ENCODE peak calls at places on chromosomes 3 and 15, in seven cellular contexts. One of them, this sample, is unnamed.
A peak's percentile ranks its signal among the peaks of the same experiment; 100 is the strongest.

GRCh38 chr3:123444744-123445143 is 4.1 kb downstream of the ADCY5 start:
- DNase-seq in CD4-positive, CD25-positive, alpha-beta regulatory T cell: no peak
- DNase-seq in cardiac muscle cell: no peak
- DNase-seq in body of pancreas: no peak
- DNase-seq in colonic mucosa: no peak
- DNase-seq in CD8-positive, alpha-beta T cell: no peak
- DNase-seq in A549: no peak
- DNase-seq in this sample: no peak

GRCh38 chr15:40150163-40150925 is 10.5 kb upstream of the BUB1B start:
- DNase-seq in A549: no peak
- DNase-seq in body of pancreas: peak; percentile 53
- DNase-seq in CD4-positive, CD25-positive, alpha-beta regulatory T cell: no peak
- DNase-seq in CD8-positive, alpha-beta T cell: no peak
- DNase-seq in cardiac muscle cell: no peak
- DNase-seq in colonic mucosa: no peak
- DNase-seq in this sample: no peak

GRCh38 chr15:27220199-27220598 is 249.2 kb downstream of the GABRG3 start:
- DNase-seq in body of pancreas: no peak
- DNase-seq in A549: no peak
- DNase-seq in CD8-positive, alpha-beta T cell: no peak
- DNase-seq in colonic mucosa: no peak
- DNase-seq in CD4-positive, CD25-positive, alpha-beta regulatory T cell: no peak
- DNase-seq in cardiac muscle cell: no peak
- DNase-seq in this sample: no peak

GRCh38 chr3:8767667-8768363 is 1.6 kb downstream of the OXTR start:
- DNase-seq in A549: no peak
- DNase-seq in cardiac muscle cell: peak; percentile 42
- DNase-seq in CD4-positive, CD25-positive, alpha-beta regulatory T cell: no peak
- DNase-seq in body of pancreas: peak; percentile 51
- DNase-seq in CD8-positive, alpha-beta T cell: no peak
- DNase-seq in colonic mucosa: peak; percentile 45
- DNase-seq in this sample: peak; percentile 50

GRCh38 chr15:40436116-40436891 is 4.4 kb upstream of the BAHD1 start:
- DNase-seq in colonic mucosa: peak; percentile 78
- DNase-seq in cardiac muscle cell: no peak
- DNase-seq in CD4-positive, CD25-positive, alpha-beta regulatory T cell: no peak
- DNase-seq in A549: no peak
- DNase-seq in CD8-positive, alpha-beta T cell: no peak
- DNase-seq in body of pancreas: peak; percentile 54
- DNase-seq in this sample: peak; percentile 36

GRCh38 chr3:53085476-53085875 is 39.6 kb upstream of the SFMBT1 start:
- DNase-seq in A549: no peak
- DNase-seq in CD8-positive, alpha-beta T cell: no peak
- DNase-seq in cardiac muscle cell: no peak
- DNase-seq in colonic mucosa: no peak
- DNase-seq in CD4-positive, CD25-positive, alpha-beta regulatory T cell: no peak
- DNase-seq in body of pancreas: no peak
- DNase-seq in this sample: no peak

GRCh38 chr3:188817103-188817919 is 354.5 kb upstream of the TPRG1 start:
- DNase-seq in CD8-positive, alpha-beta T cell: no peak
- DNase-seq in CD4-positive, CD25-positive, alpha-beta regulatory T cell: no peak
- DNase-seq in A549: no peak
- DNase-seq in colonic mucosa: no peak
- DNase-seq in body of pancreas: no peak
- DNase-seq in cardiac muscle cell: peak; percentile 36
- DNase-seq in this sample: no peak

GRCh38 chr15:40081691-40082194 is 26.9 kb downstream of the BMF start:
- DNase-seq in A549: no peak
- DNase-seq in cardiac muscle cell: peak; percentile 86
- DNase-seq in CD4-positive, CD25-positive, alpha-beta regulatory T cell: no peak
- DNase-seq in CD8-positive, alpha-beta T cell: no peak
- DNase-seq in body of pancreas: peak; percentile 86
- DNase-seq in colonic mucosa: peak; percentile 80
- DNase-seq in this sample: peak; percentile 69

GRCh38 chr3:112686360-112686759 is 45.4 kb upstream of the CCDC80 start:
- DNase-seq in CD4-positive, CD25-positive, alpha-beta regulatory T cell: no peak
- DNase-seq in CD8-positive, alpha-beta T cell: no peak
- DNase-seq in body of pancreas: no peak
- DNase-seq in cardiac muscle cell: no peak
- DNase-seq in colonic mucosa: no peak
- DNase-seq in A549: no peak
- DNase-seq in this sample: no peak

GRCh38 chr3:187139126-187139894 is at the start of gene RPL39L:
- DNase-seq in colonic mucosa: peak; percentile 88
- DNase-seq in CD8-positive, alpha-beta T cell: peak; percentile 93
- DNase-seq in body of pancreas: peak; percentile 65
- DNase-seq in A549: peak; percentile 86
- DNase-seq in CD4-positive, CD25-positive, alpha-beta regulatory T cell: peak; percentile 93
- DNase-seq in cardiac muscle cell: peak; percentile 91
- DNase-seq in this sample: peak; percentile 79

GRCh38 chr3:148861277-148861869 is 3.7 kb upstream of the CPA3 start:
- DNase-seq in body of pancreas: no peak
- DNase-seq in colonic mucosa: no peak
- DNase-seq in A549: peak; percentile 29
- DNase-seq in cardiac muscle cell: peak; percentile 42
- DNase-seq in CD8-positive, alpha-beta T cell: no peak
- DNase-seq in CD4-positive, CD25-positive, alpha-beta regulatory T cell: peak; percentile 24
- DNase-seq in this sample: peak; percentile 66

GRCh38 chr3:174122411-174122810 is 724.9 kb downstream of the NLGN1 start:
- DNase-seq in CD4-positive, CD25-positive, alpha-beta regulatory T cell: no peak
- DNase-seq in A549: no peak
- DNase-seq in colonic mucosa: no peak
- DNase-seq in cardiac muscle cell: no peak
- DNase-seq in CD8-positive, alpha-beta T cell: no peak
- DNase-seq in body of pancreas: no peak
- DNase-seq in this sample: no peak

GRCh38 chr3:153626158-153626557 is 464.1 kb downstream of the RAP2B start:
- DNase-seq in cardiac muscle cell: no peak
- DNase-seq in A549: no peak
- DNase-seq in CD4-positive, CD25-positive, alpha-beta regulatory T cell: no peak
- DNase-seq in colonic mucosa: no peak
- DNase-seq in CD8-positive, alpha-beta T cell: no peak
- DNase-seq in body of pancreas: no peak
- DNase-seq in this sample: no peak

GRCh38 chr3:141373768-141374526 is 5.6 kb downstream of the ZBTB38 start:
- DNase-seq in colonic mucosa: no peak
- DNase-seq in CD8-positive, alpha-beta T cell: no peak
- DNase-seq in body of pancreas: no peak
- DNase-seq in CD4-positive, CD25-positive, alpha-beta regulatory T cell: no peak
- DNase-seq in cardiac muscle cell: no peak
- DNase-seq in A549: peak; percentile 62
- DNase-seq in this sample: no peak

GRCh38 chr3:16106050-16106449 is 68.4 kb upstream of the GALNT15 start:
- DNase-seq in body of pancreas: no peak
- DNase-seq in CD8-positive, alpha-beta T cell: no peak
- DNase-seq in colonic mucosa: no peak
- DNase-seq in cardiac muscle cell: no peak
- DNase-seq in A549: no peak
- DNase-seq in CD4-positive, CD25-positive, alpha-beta regulatory T cell: no peak
- DNase-seq in this sample: no peak

GRCh38 chr15:37086120-37086519 is 14.2 kb downstream of the MEIS2 start:
- DNase-seq in cardiac muscle cell: no peak
- DNase-seq in CD4-positive, CD25-positive, alpha-beta regulatory T cell: no peak
- DNase-seq in CD8-positive, alpha-beta T cell: no peak
- DNase-seq in colonic mucosa: no peak
- DNase-seq in A549: no peak
- DNase-seq in body of pancreas: no peak
- DNase-seq in this sample: no peak

GRCh38 chr3:45480218-45480617 is 91.8 kb downstream of the LARS2 start:
- DNase-seq in cardiac muscle cell: no peak
- DNase-seq in CD4-positive, CD25-positive, alpha-beta regulatory T cell: no peak
- DNase-seq in body of pancreas: no peak
- DNase-seq in CD8-positive, alpha-beta T cell: no peak
- DNase-seq in A549: no peak
- DNase-seq in colonic mucosa: peak; percentile 53
- DNase-seq in this sample: peak; percentile 56

GRCh38 chr3:48460517-48460902 is 14.0 kb downstream of the ATRIP start:
- DNase-seq in body of pancreas: no peak
- DNase-seq in colonic mucosa: no peak
- DNase-seq in A549: no peak
- DNase-seq in CD8-positive, alpha-beta T cell: no peak
- DNase-seq in cardiac muscle cell: no peak
- DNase-seq in CD4-positive, CD25-positive, alpha-beta regulatory T cell: no peak
- DNase-seq in this sample: no peak

GRCh38 chr3:190618349-190619030 is 104.6 kb downstream of the IL1RAP start:
- DNase-seq in body of pancreas: no peak
- DNase-seq in CD8-positive, alpha-beta T cell: no peak
- DNase-seq in colonic mucosa: no peak
- DNase-seq in CD4-positive, CD25-positive, alpha-beta regulatory T cell: no peak
- DNase-seq in A549: no peak
- DNase-seq in cardiac muscle cell: no peak
- DNase-seq in this sample: no peak

GRCh38 chr15:29805043-29805707 is 17.1 kb downstream of the TJP1 start:
- DNase-seq in CD4-positive, CD25-positive, alpha-beta regulatory T cell: no peak
- DNase-seq in CD8-positive, alpha-beta T cell: no peak
- DNase-seq in body of pancreas: no peak
- DNase-seq in colonic mucosa: peak; percentile 32
- DNase-seq in A549: no peak
- DNase-seq in cardiac muscle cell: no peak
- DNase-seq in this sample: no peak

GRCh38 chr15:29799859-29800258 is 22.4 kb downstream of the TJP1 start:
- DNase-seq in cardiac muscle cell: no peak
- DNase-seq in CD4-positive, CD25-positive, alpha-beta regulatory T cell: no peak
- DNase-seq in A549: no peak
- DNase-seq in body of pancreas: no peak
- DNase-seq in CD8-positive, alpha-beta T cell: no peak
- DNase-seq in colonic mucosa: no peak
- DNase-seq in this sample: no peak

GRCh38 chr15:29805708-29806104 is 16.6 kb downstream of the TJP1 start:
- DNase-seq in CD8-positive, alpha-beta T cell: no peak
- DNase-seq in cardiac muscle cell: no peak
- DNase-seq in body of pancreas: no peak
- DNase-seq in CD4-positive, CD25-positive, alpha-beta regulatory T cell: no peak
- DNase-seq in A549: no peak
- DNase-seq in colonic mucosa: no peak
- DNase-seq in this sample: no peak

GRCh38 chr15:29800441-29801366 is 21.6 kb downstream of the TJP1 start:
- DNase-seq in cardiac muscle cell: no peak
- DNase-seq in CD4-positive, CD25-positive, alpha-beta regulatory T cell: no peak
- DNase-seq in CD8-positive, alpha-beta T cell: no peak
- DNase-seq in A549: no peak
- DNase-seq in colonic mucosa: no peak
- DNase-seq in body of pancreas: no peak
- DNase-seq in this sample: no peak

GRCh38 chr15:29802411-29802810 is 19.9 kb downstream of the TJP1 start:
- DNase-seq in CD4-positive, CD25-positive, alpha-beta regulatory T cell: no peak
- DNase-seq in CD8-positive, alpha-beta T cell: no peak
- DNase-seq in cardiac muscle cell: no peak
- DNase-seq in A549: no peak
- DNase-seq in colonic mucosa: no peak
- DNase-seq in body of pancreas: no peak
- DNase-seq in this sample: no peak
- H3K27ac ChIP-seq in CD4-positive, CD25-positive, alpha-beta regulatory T cell: no peak overlapping the region
- H3K27ac ChIP-seq in CD8-positive, alpha-beta T cell: no peak overlapping the region
- H3K27ac ChIP-seq in cardiac muscle cell: peak overlapping the region; percentile 28
- H3K27ac ChIP-seq in A549: no peak overlapping the region
- H3K27ac ChIP-seq in colonic mucosa: no peak overlapping the region
- H3K27ac ChIP-seq in body of pancreas: no peak overlapping the region
- H3K27ac ChIP-seq in this sample: no peak overlapping the region

DNA sequence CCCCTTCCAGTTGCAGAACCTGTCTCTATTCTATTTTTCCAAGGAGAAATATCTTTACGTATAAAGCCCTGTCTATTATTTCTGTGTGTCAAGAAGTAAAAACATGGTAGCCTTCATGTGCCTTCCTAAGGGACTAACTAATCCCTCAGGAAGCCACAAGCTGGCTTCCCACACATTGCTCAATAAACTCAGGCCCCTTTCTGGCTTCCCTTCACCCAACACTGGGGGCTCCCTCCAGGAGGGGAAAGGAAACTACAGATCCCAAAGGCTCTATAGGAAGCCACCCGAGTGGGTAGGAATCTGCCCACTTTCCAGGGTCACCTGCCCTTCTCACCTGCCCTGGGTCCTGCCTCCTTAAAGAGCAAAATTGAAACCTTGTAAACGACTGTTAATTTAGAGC is 4.6 kb downstream of the TLE3 start:
- DNase-seq in colonic mucosa: peak; percentile 38
- DNase-seq in A549: no peak
- DNase-seq in CD8-positive, alpha-beta T cell: no peak
- DNase-seq in cardiac muscle cell: no peak
- DNase-seq in CD4-positive, CD25-positive, alpha-beta regulatory T cell: no peak
- DNase-seq in body of pancreas: no peak
- DNase-seq in this sample: no peak
- H3K4me1 ChIP-seq in colonic mucosa: peaks cover 37% of the 10 kb centered on the region
- H3K4me1 ChIP-seq in A549: peaks cover 12% of the 10 kb centered on the region
- H3K4me1 ChIP-seq in CD8-positive, alpha-beta T cell: peaks cover 55% of the 10 kb centered on the region
- H3K4me1 ChIP-seq in cardiac muscle cell: peaks cover 31% of the 10 kb centered on the region
- H3K4me1 ChIP-seq in CD4-positive, CD25-positive, alpha-beta regulatory T cell: peaks cover 66% of the 10 kb centered on the region
- H3K4me1 ChIP-seq in body of pancreas: peaks cover 79% of the 10 kb centered on the region
- H3K4me1 ChIP-seq in this sample: peaks cover 36% of the 10 kb centered on the region

GRCh38 chr15:48462688-48463087 is 131.5 kb downstream of the DUT start:
- DNase-seq in CD8-positive, alpha-beta T cell: no peak
- DNase-seq in A549: no peak
- DNase-seq in cardiac muscle cell: no peak
- DNase-seq in colonic mucosa: no peak
- DNase-seq in CD4-positive, CD25-positive, alpha-beta regulatory T cell: no peak
- DNase-seq in body of pancreas: no peak
- DNase-seq in this sample: no peak

GRCh38 chr15:48467801-48468200 is 136.6 kb downstream of the DUT start:
- DNase-seq in colonic mucosa: no peak
- DNase-seq in body of pancreas: no peak
- DNase-seq in cardiac muscle cell: no peak
- DNase-seq in CD8-positive, alpha-beta T cell: no peak
- DNase-seq in CD4-positive, CD25-positive, alpha-beta regulatory T cell: no peak
- DNase-seq in A549: no peak
- DNase-seq in this sample: no peak

GRCh38 chr15:48463366-48463880 is 132.2 kb downstream of the DUT start:
- DNase-seq in cardiac muscle cell: no peak
- DNase-seq in CD8-positive, alpha-beta T cell: no peak
- DNase-seq in colonic mucosa: no peak
- DNase-seq in CD4-positive, CD25-positive, alpha-beta regulatory T cell: no peak
- DNase-seq in body of pancreas: no peak
- DNase-seq in A549: no peak
- DNase-seq in this sample: no peak

GRCh38 chr15:48466825-48467224 is 135.6 kb downstream of the DUT start:
- DNase-seq in body of pancreas: no peak
- DNase-seq in CD4-positive, CD25-positive, alpha-beta regulatory T cell: no peak
- DNase-seq in cardiac muscle cell: no peak
- DNase-seq in colonic mucosa: no peak
- DNase-seq in A549: no peak
- DNase-seq in CD8-positive, alpha-beta T cell: no peak
- DNase-seq in this sample: no peak

DNA sequence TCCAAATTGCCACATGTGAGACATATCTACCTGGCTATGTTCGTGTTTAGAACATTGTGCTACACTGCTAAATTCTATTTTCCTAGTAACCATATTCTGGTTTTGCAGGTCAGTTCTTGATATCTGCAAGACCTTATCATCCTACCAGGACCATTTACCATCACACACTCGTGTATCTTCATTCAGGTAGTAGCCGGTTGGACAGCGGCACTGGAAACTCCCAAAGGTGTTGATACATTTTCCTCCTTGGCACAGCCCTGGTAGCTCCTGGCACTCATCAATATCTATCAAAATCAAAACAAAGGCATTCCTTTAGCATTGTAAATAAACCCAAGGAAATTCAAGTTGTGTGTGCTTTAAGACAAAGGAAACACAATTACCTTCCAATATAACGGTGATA is 134.2 kb downstream of the DUT start:
- DNase-seq in body of pancreas: no peak
- DNase-seq in cardiac muscle cell: no peak
- DNase-seq in CD4-positive, CD25-positive, alpha-beta regulatory T cell: no peak
- DNase-seq in A549: no peak
- DNase-seq in colonic mucosa: no peak
- DNase-seq in CD8-positive, alpha-beta T cell: no peak
- DNase-seq in this sample: no peak
- H3K9me3 ChIP-seq in body of pancreas: no peaks in the 10 kb centered on the region
- H3K9me3 ChIP-seq in cardiac muscle cell: no peaks in the 10 kb centered on the region
- H3K9me3 ChIP-seq in CD4-positive, CD25-positive, alpha-beta regulatory T cell: no peaks in the 10 kb centered on the region
- H3K9me3 ChIP-seq in A549: no peaks in the 10 kb centered on the region
- H3K9me3 ChIP-seq in colonic mucosa: no peaks in the 10 kb centered on the region
- H3K9me3 ChIP-seq in CD8-positive, alpha-beta T cell: no peaks in the 10 kb centered on the region
- H3K9me3 ChIP-seq in this sample: no peaks in the 10 kb centered on the region

GRCh38 chr3:86991840-86992430 is 986 bp upstream of the VGLL3 start:
- DNase-seq in CD8-positive, alpha-beta T cell: no peak
- DNase-seq in cardiac muscle cell: no peak
- DNase-seq in body of pancreas: no peak
- DNase-seq in A549: no peak
- DNase-seq in CD4-positive, CD25-positive, alpha-beta regulatory T cell: no peak
- DNase-seq in colonic mucosa: no peak
- DNase-seq in this sample: no peak
- H3K27ac ChIP-seq in CD8-positive, alpha-beta T cell: no peak overlapping the region
- H3K27ac ChIP-seq in cardiac muscle cell: no peak overlapping the region
- H3K27ac ChIP-seq in body of pancreas: peak overlapping the region; percentile 89
- H3K27ac ChIP-seq in A549: peak overlapping the region; percentile 83
- H3K27ac ChIP-seq in CD4-positive, CD25-positive, alpha-beta regulatory T cell: no peak overlapping the region
- H3K27ac ChIP-seq in colonic mucosa: peak overlapping the region; percentile 63
- H3K27ac ChIP-seq in this sample: no peak overlapping the region

This sample was measured in small intestine.